ENCODE peak calls at places on chromosomes 11 and 22, in eight cellular contexts. One of them, this sample, is unnamed.

GRCh38 chr11:36123353-36124220 is 165.6 kb downstream of the COMMD9 start:
- DNase-seq in nucleus accumbens: peak
- DNase-seq in NAMALWA: no peak
- DNase-seq in RCC 7860: no peak
- DNase-seq in heart left ventricle: no peak
- DNase-seq in T1000: no peak
- DNase-seq in NCI-H2171 treated with DMSO at 0.1 percent for 48 hours: peak
- DNase-seq in cardiac fibroblast: no peak
- DNase-seq in this sample: no peak

GRCh38 chr11:125170406-125171031 is 6.0 kb downstream of the PKNOX2 start:
- DNase-seq in NCI-H2171 treated with DMSO at 0.1 percent for 48 hours: no peak
- DNase-seq in T1000: no peak
- DNase-seq in heart left ventricle: peak
- DNase-seq in cardiac fibroblast: peak
- DNase-seq in NAMALWA: no peak
- DNase-seq in RCC 7860: no peak
- DNase-seq in nucleus accumbens: no peak
- DNase-seq in this sample: no peak

GRCh38 chr22:39254789-39255298 is 10.1 kb upstream of the PDGFB start:
- DNase-seq in heart left ventricle: peak
- DNase-seq in T1000: peak
- DNase-seq in cardiac fibroblast: no peak
- DNase-seq in NCI-H2171 treated with DMSO at 0.1 percent for 48 hours: no peak
- DNase-seq in NAMALWA: no peak
- DNase-seq in RCC 7860: peak
- DNase-seq in nucleus accumbens: no peak
- DNase-seq in this sample: no peak

GRCh38 chr11:124079631-124080318 is 35.5 kb upstream of the VWA5A start:
- DNase-seq in cardiac fibroblast: no peak
- DNase-seq in NAMALWA: no peak
- DNase-seq in NCI-H2171 treated with DMSO at 0.1 percent for 48 hours: no peak
- DNase-seq in T1000: no peak
- DNase-seq in nucleus accumbens: no peak
- DNase-seq in RCC 7860: no peak
- DNase-seq in heart left ventricle: no peak
- DNase-seq in this sample: no peak

GRCh38 chr11:116109228-116109627 is 605.0 kb upstream of the CADM1 start:
- DNase-seq in NAMALWA: no peak
- DNase-seq in nucleus accumbens: peak
- DNase-seq in NCI-H2171 treated with DMSO at 0.1 percent for 48 hours: peak
- DNase-seq in heart left ventricle: no peak
- DNase-seq in T1000: peak
- DNase-seq in RCC 7860: peak
- DNase-seq in cardiac fibroblast: peak
- DNase-seq in this sample: no peak

GRCh38 chr11:12290477-12290922 is 86.9 kb upstream of the PARVA start:
- DNase-seq in nucleus accumbens: no peak
- DNase-seq in NCI-H2171 treated with DMSO at 0.1 percent for 48 hours: peak
- DNase-seq in NAMALWA: no peak
- DNase-seq in cardiac fibroblast: peak
- DNase-seq in T1000: no peak
- DNase-seq in RCC 7860: no peak
- DNase-seq in heart left ventricle: no peak
- DNase-seq in this sample: no peak

GRCh38 chr11:19276859-19277808 is 36.4 kb upstream of the E2F8 start:
- DNase-seq in nucleus accumbens: no peak
- DNase-seq in heart left ventricle: no peak
- DNase-seq in RCC 7860: peak
- DNase-seq in NAMALWA: no peak
- DNase-seq in cardiac fibroblast: no peak
- DNase-seq in NCI-H2171 treated with DMSO at 0.1 percent for 48 hours: no peak
- DNase-seq in T1000: no peak
- DNase-seq in this sample: no peak

GRCh38 chr11:9688716-9689511 is 25.0 kb downstream of the SWAP70 start:
- DNase-seq in T1000: no peak
- DNase-seq in NAMALWA: peak
- DNase-seq in NCI-H2171 treated with DMSO at 0.1 percent for 48 hours: no peak
- DNase-seq in RCC 7860: peak
- DNase-seq in nucleus accumbens: peak
- DNase-seq in heart left ventricle: no peak
- DNase-seq in cardiac fibroblast: peak
- DNase-seq in this sample: no peak

GRCh38 chr11:13429836-13430235 is 33.2 kb downstream of the BTBD10 start:
- DNase-seq in NAMALWA: no peak
- DNase-seq in heart left ventricle: no peak
- DNase-seq in nucleus accumbens: no peak
- DNase-seq in NCI-H2171 treated with DMSO at 0.1 percent for 48 hours: no peak
- DNase-seq in cardiac fibroblast: no peak
- DNase-seq in T1000: no peak
- DNase-seq in RCC 7860: peak
- DNase-seq in this sample: no peak

GRCh38 chr22:44588348-44588747 is 90.3 kb upstream of the RTL6 start:
- DNase-seq in nucleus accumbens: no peak
- DNase-seq in cardiac fibroblast: no peak
- DNase-seq in RCC 7860: no peak
- DNase-seq in NAMALWA: no peak
- DNase-seq in NCI-H2171 treated with DMSO at 0.1 percent for 48 hours: no peak
- DNase-seq in heart left ventricle: peak
- DNase-seq in T1000: no peak
- DNase-seq in this sample: no peak

GRCh38 chr11:6418958-6419611 is at the start of gene APBB1:
- DNase-seq in NAMALWA: peak
- DNase-seq in heart left ventricle: peak
- DNase-seq in cardiac fibroblast: peak
- DNase-seq in nucleus accumbens: peak
- DNase-seq in NCI-H2171 treated with DMSO at 0.1 percent for 48 hours: peak
- DNase-seq in RCC 7860: no peak
- DNase-seq in T1000: no peak
- DNase-seq in this sample: peak

GRCh38 chr11:44758996-44759395 is 32.2 kb downstream of the TSPAN18 start:
- DNase-seq in heart left ventricle: no peak
- DNase-seq in NAMALWA: no peak
- DNase-seq in RCC 7860: no peak
- DNase-seq in T1000: no peak
- DNase-seq in cardiac fibroblast: no peak
- DNase-seq in nucleus accumbens: no peak
- DNase-seq in NCI-H2171 treated with DMSO at 0.1 percent for 48 hours: no peak
- DNase-seq in this sample: peak

GRCh38 chr22:44972363-44973083 is 37.3 kb downstream of the PHF21B start:
- DNase-seq in NAMALWA: no peak
- DNase-seq in NCI-H2171 treated with DMSO at 0.1 percent for 48 hours: no peak
- DNase-seq in heart left ventricle: no peak
- DNase-seq in nucleus accumbens: peak
- DNase-seq in cardiac fibroblast: no peak
- DNase-seq in T1000: no peak
- DNase-seq in RCC 7860: no peak
- DNase-seq in this sample: no peak

GRCh38 chr22:22343603-22344276 is 99.2 kb downstream of the VPREB1 start:
- DNase-seq in NAMALWA: no peak
- DNase-seq in heart left ventricle: no peak
- DNase-seq in cardiac fibroblast: no peak
- DNase-seq in nucleus accumbens: no peak
- DNase-seq in NCI-H2171 treated with DMSO at 0.1 percent for 48 hours: no peak
- DNase-seq in T1000: no peak
- DNase-seq in RCC 7860: no peak
- DNase-seq in this sample: no peak

GRCh38 chr11:65150513-65151271 is 16.4 kb upstream of the SYVN1 start:
- DNase-seq in RCC 7860: peak
- DNase-seq in heart left ventricle: peak
- DNase-seq in NAMALWA: no peak
- DNase-seq in NCI-H2171 treated with DMSO at 0.1 percent for 48 hours: peak
- DNase-seq in nucleus accumbens: peak
- DNase-seq in cardiac fibroblast: peak
- DNase-seq in T1000: peak
- DNase-seq in this sample: peak

GRCh38 chr11:111730871-111731591 is 35.2 kb downstream of the PPP2R1B start:
- DNase-seq in cardiac fibroblast: no peak
- DNase-seq in nucleus accumbens: peak
- DNase-seq in heart left ventricle: peak
- DNase-seq in NAMALWA: no peak
- DNase-seq in RCC 7860: no peak
- DNase-seq in T1000: no peak
- DNase-seq in NCI-H2171 treated with DMSO at 0.1 percent for 48 hours: peak
- DNase-seq in this sample: no peak

GRCh38 chr11:121063728-121064127 is 37.3 kb upstream of the TECTA start:
- DNase-seq in NAMALWA: peak
- DNase-seq in heart left ventricle: no peak
- DNase-seq in T1000: no peak
- DNase-seq in RCC 7860: no peak
- DNase-seq in nucleus accumbens: no peak
- DNase-seq in cardiac fibroblast: no peak
- DNase-seq in NCI-H2171 treated with DMSO at 0.1 percent for 48 hours: no peak
- DNase-seq in this sample: no peak

GRCh38 chr11:100855466-100856067 is 168.5 kb downstream of the ARHGAP42 start:
- DNase-seq in cardiac fibroblast: peak
- DNase-seq in T1000: no peak
- DNase-seq in nucleus accumbens: no peak
- DNase-seq in RCC 7860: peak
- DNase-seq in heart left ventricle: no peak
- DNase-seq in NCI-H2171 treated with DMSO at 0.1 percent for 48 hours: peak
- DNase-seq in NAMALWA: peak
- DNase-seq in this sample: no peak

GRCh38 chr11:12496181-12497025 is 119.0 kb downstream of the PARVA start:
- DNase-seq in heart left ventricle: no peak
- DNase-seq in cardiac fibroblast: no peak
- DNase-seq in NAMALWA: no peak
- DNase-seq in NCI-H2171 treated with DMSO at 0.1 percent for 48 hours: peak
- DNase-seq in nucleus accumbens: no peak
- DNase-seq in RCC 7860: no peak
- DNase-seq in T1000: no peak
- DNase-seq in this sample: no peak

GRCh38 chr11:126332221-126332711 is 23.2 kb upstream of the ST3GAL4 start:
- DNase-seq in heart left ventricle: peak
- DNase-seq in NAMALWA: no peak
- DNase-seq in cardiac fibroblast: peak
- DNase-seq in NCI-H2171 treated with DMSO at 0.1 percent for 48 hours: no peak
- DNase-seq in nucleus accumbens: no peak
- DNase-seq in T1000: peak
- DNase-seq in RCC 7860: peak
- DNase-seq in this sample: peak

GRCh38 chr11:115712296-115712695 is 208.1 kb upstream of the CADM1 start:
- DNase-seq in heart left ventricle: no peak
- DNase-seq in NAMALWA: no peak
- DNase-seq in cardiac fibroblast: no peak
- DNase-seq in NCI-H2171 treated with DMSO at 0.1 percent for 48 hours: no peak
- DNase-seq in RCC 7860: no peak
- DNase-seq in T1000: no peak
- DNase-seq in nucleus accumbens: no peak
- DNase-seq in this sample: no peak

GRCh38 chr11:65577756-65578109 is 1.9 kb downstream of the EHBP1L1 start:
- DNase-seq in NAMALWA: no peak
- DNase-seq in nucleus accumbens: no peak
- DNase-seq in NCI-H2171 treated with DMSO at 0.1 percent for 48 hours: no peak
- DNase-seq in RCC 7860: no peak
- DNase-seq in T1000: no peak
- DNase-seq in heart left ventricle: no peak
- DNase-seq in cardiac fibroblast: no peak
- DNase-seq in this sample: no peak

GRCh38 chr22:31905356-31905755 is 39.0 kb upstream of the YWHAH start:
- DNase-seq in cardiac fibroblast: no peak
- DNase-seq in heart left ventricle: no peak
- DNase-seq in T1000: no peak
- DNase-seq in NCI-H2171 treated with DMSO at 0.1 percent for 48 hours: no peak
- DNase-seq in nucleus accumbens: no peak
- DNase-seq in NAMALWA: no peak
- DNase-seq in RCC 7860: no peak
- DNase-seq in this sample: no peak

GRCh38 chr11:1970956-1971355 is 23.8 kb downstream of the MRPL23 start:
- DNase-seq in NCI-H2171 treated with DMSO at 0.1 percent for 48 hours: no peak
- DNase-seq in nucleus accumbens: no peak
- DNase-seq in RCC 7860: no peak
- DNase-seq in cardiac fibroblast: no peak
- DNase-seq in T1000: no peak
- DNase-seq in heart left ventricle: peak
- DNase-seq in NAMALWA: no peak
- DNase-seq in this sample: peak

GRCh38 chr22:44663256-44663999 is 38.6 kb upstream of the PRR5 start:
- DNase-seq in heart left ventricle: no peak
- DNase-seq in NCI-H2171 treated with DMSO at 0.1 percent for 48 hours: no peak
- DNase-seq in cardiac fibroblast: no peak
- DNase-seq in T1000: no peak
- DNase-seq in RCC 7860: no peak
- DNase-seq in NAMALWA: no peak
- DNase-seq in nucleus accumbens: no peak
- DNase-seq in this sample: no peak

GRCh38 chr11:44979536-44980399 is 29.1 kb upstream of the TP53I11 start:
- DNase-seq in NCI-H2171 treated with DMSO at 0.1 percent for 48 hours: peak
- DNase-seq in cardiac fibroblast: peak
- DNase-seq in NAMALWA: no peak
- DNase-seq in nucleus accumbens: no peak
- DNase-seq in T1000: no peak
- DNase-seq in heart left ventricle: no peak
- DNase-seq in RCC 7860: no peak
- DNase-seq in this sample: no peak

GRCh38 chr11:86446924-86447285 is 72.2 kb downstream of the CCDC81 start:
- DNase-seq in cardiac fibroblast: no peak
- DNase-seq in nucleus accumbens: no peak
- DNase-seq in T1000: no peak
- DNase-seq in NCI-H2171 treated with DMSO at 0.1 percent for 48 hours: no peak
- DNase-seq in heart left ventricle: no peak
- DNase-seq in NAMALWA: no peak
- DNase-seq in RCC 7860: no peak
- DNase-seq in this sample: no peak

GRCh38 chr22:16819249-16819648 is 6.0 kb downstream of the XKR3 start:
- DNase-seq in nucleus accumbens: no peak
- DNase-seq in RCC 7860: no peak
- DNase-seq in cardiac fibroblast: no peak
- DNase-seq in NCI-H2171 treated with DMSO at 0.1 percent for 48 hours: no peak
- DNase-seq in heart left ventricle: no peak
- DNase-seq in T1000: no peak
- DNase-seq in NAMALWA: peak
- DNase-seq in this sample: no peak

GRCh38 chr22:19714320-19715252 is at the start of gene SEPTIN5:
- DNase-seq in cardiac fibroblast: no peak
- DNase-seq in NAMALWA: no peak
- DNase-seq in T1000: no peak
- DNase-seq in RCC 7860: no peak
- DNase-seq in nucleus accumbens: no peak
- DNase-seq in NCI-H2171 treated with DMSO at 0.1 percent for 48 hours: peak
- DNase-seq in heart left ventricle: peak
- DNase-seq in this sample: no peak

GRCh38 chr11:66494935-66495334 is 14.7 kb downstream of the DPP3 start:
- DNase-seq in T1000: no peak
- DNase-seq in RCC 7860: no peak
- DNase-seq in NCI-H2171 treated with DMSO at 0.1 percent for 48 hours: no peak
- DNase-seq in heart left ventricle: no peak
- DNase-seq in NAMALWA: no peak
- DNase-seq in nucleus accumbens: no peak
- DNase-seq in cardiac fibroblast: no peak
- DNase-seq in this sample: no peak

GRCh38 chr11:3341298-3341697 is 37.6 kb downstream of the ZNF195 start:
- DNase-seq in RCC 7860: no peak
- DNase-seq in cardiac fibroblast: peak
- DNase-seq in NCI-H2171 treated with DMSO at 0.1 percent for 48 hours: peak
- DNase-seq in NAMALWA: peak
- DNase-seq in nucleus accumbens: no peak
- DNase-seq in T1000: no peak
- DNase-seq in heart left ventricle: no peak
- DNase-seq in this sample: peak

GRCh38 chr11:65887723-65888162 is 528 bp downstream of the FIBP start:
- DNase-seq in RCC 7860: peak
- DNase-seq in T1000: no peak
- DNase-seq in cardiac fibroblast: no peak
- DNase-seq in NCI-H2171 treated with DMSO at 0.1 percent for 48 hours: no peak
- DNase-seq in NAMALWA: peak
- DNase-seq in heart left ventricle: no peak
- DNase-seq in nucleus accumbens: peak
- DNase-seq in this sample: no peak

GRCh38 chr11:15905815-15906214 is 450.5 kb downstream of the SOX6 start:
- DNase-seq in cardiac fibroblast: no peak
- DNase-seq in nucleus accumbens: peak
- DNase-seq in RCC 7860: no peak
- DNase-seq in heart left ventricle: no peak
- DNase-seq in NAMALWA: no peak
- DNase-seq in T1000: no peak
- DNase-seq in NCI-H2171 treated with DMSO at 0.1 percent for 48 hours: no peak
- DNase-seq in this sample: peak

GRCh38 chr11:2929880-2930704 is 872 bp upstream of the PHLDA2 start:
- DNase-seq in NAMALWA: peak
- DNase-seq in NCI-H2171 treated with DMSO at 0.1 percent for 48 hours: no peak
- DNase-seq in nucleus accumbens: no peak
- DNase-seq in T1000: no peak
- DNase-seq in cardiac fibroblast: peak
- DNase-seq in heart left ventricle: peak
- DNase-seq in RCC 7860: peak
- DNase-seq in this sample: no peak